ENCODE peak calls at places on chromosomes 13 and 19, in ten cellular contexts. U is fibroblast of pulmonary artery, H is heart right ventricle, L is adrenal gland, G is uterus, D is cardiac fibroblast, S is GM06990, V is AG04450, X is left ventricle myocardium inferior, Q is spleen. E is an unnamed sample.

GRCh38 chr13:106917673-106918652 is 350.0 kb upstream of the ARGLU1 start:
- DNase-seq in U (peak; percentile 80), H (peak; percentile 77), L (peak; percentile 45), G (peak; percentile 47), D (peak; percentile 76), S (peak; percentile 82), V (peak; percentile 27), X (peak; percentile 79), Q (peak; percentile 91), E (peak; percentile 79)

GRCh38 chr13:97395437-97396136 is 38.4 kb upstream of the RAP2A start:
- DNase-seq in U (peak; percentile 50), H (no peak), L (no peak), G (no peak), D (peak; percentile 37), S (no peak), V (no peak), X (no peak), Q (no peak), E (no peak)

GRCh38 chr19:18696023-18696422 is 12.5 kb downstream of the CRTC1 start:
- DNase-seq in U (no peak), H (no peak), L (no peak), G (no peak), D (no peak), S (no peak), V (no peak), X (no peak), Q (no peak), E (no peak)

GRCh38 chr13:42394361-42395065 is 122.6 kb downstream of the AKAP11 start:
- DNase-seq in U (no peak), H (no peak), L (no peak), G (no peak), D (no peak), S (no peak), V (no peak), X (no peak), Q (no peak), E (no peak)

GRCh38 chr19:53520547-53521372 is 17.2 kb upstream of the ZNF331 start:
- DNase-seq in U (peak; percentile 99), H (peak; percentile 98), L (peak; percentile 98), G (peak; percentile 99), D (peak; percentile 99), S (peak; percentile 85), V (peak; percentile 97), X (peak; percentile 95), Q (peak; percentile 95), E (peak; percentile 95)

GRCh38 chr13:108959254-108959653 is 329.8 kb downstream of the MYO16 start:
- DNase-seq in U (peak; percentile 45), H (no peak), L (no peak), G (no peak), D (peak; percentile 66), S (no peak), V (no peak), X (no peak), Q (no peak), E (no peak)

GRCh38 chr13:54574791-54575190 is 1546.2 kb downstream of the OLFM4 start:
- DNase-seq in U (no peak), H (no peak), L (no peak), G (no peak), D (no peak), S (no peak), V (no peak), X (no peak), Q (no peak), E (no peak)

GRCh38 chr13:46575843-46576242 is 22.9 kb downstream of the LRCH1 start:
- DNase-seq in U (peak; percentile 93), H (peak; percentile 36), L (peak; percentile 41), G (no peak), D (peak; percentile 90), S (no peak), V (no peak), X (no peak), Q (no peak), E (no peak)

GRCh38 chr13:71624641-71625040 is 242.4 kb downstream of the DACH1 start:
- DNase-seq in U (no peak), H (no peak), L (no peak), G (no peak), D (no peak), S (no peak), V (no peak), X (no peak), Q (no peak), E (peak; percentile 14)

GRCh38 chr19:17195106-17195505 is 20.1 kb upstream of the USE1 start:
- DNase-seq in U (no peak), H (no peak), L (no peak), G (no peak), D (no peak), S (no peak), V (no peak), X (no peak), Q (peak; percentile 48), E (no peak)

DNA sequence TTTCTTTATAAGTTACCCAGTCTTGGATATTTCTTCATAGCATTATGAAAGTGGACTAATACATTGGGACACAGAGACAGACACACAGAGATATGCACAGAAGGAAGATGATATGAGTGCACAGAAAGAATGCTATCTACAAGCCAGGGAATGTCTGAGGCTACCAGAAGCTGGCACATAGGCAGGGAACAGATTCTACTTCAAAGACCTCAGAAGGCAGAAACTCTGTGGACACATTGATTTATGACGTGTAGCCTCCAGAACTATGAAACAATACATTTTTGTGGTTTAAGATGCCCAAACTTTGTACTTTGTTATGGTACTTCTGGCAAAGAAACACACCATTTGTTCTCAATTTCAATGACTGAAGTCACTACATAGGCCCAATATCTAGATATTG is 556.7 kb downstream of the PCDH9 start:
- DNase-seq in U (peak; percentile 85), H (no peak), L (no peak), G (no peak), D (peak; percentile 93), S (no peak), V (peak; percentile 32), X (no peak), Q (no peak), E (no peak)
- H3K4me3 ChIP-seq in U (no peak overlapping the region), H (no peak overlapping the region), L (no peak overlapping the region), G (no peak overlapping the region), D (no peak overlapping the region), S (no peak overlapping the region), V (no peak overlapping the region), X (no peak overlapping the region), Q (no peak overlapping the region), E (no peak overlapping the region)

GRCh38 chr13:50282016-50282415 is 266.8 kb downstream of the KCNRG start:
- DNase-seq in U (no peak), H (no peak), L (no peak), G (no peak), D (no peak), S (no peak), V (no peak), X (no peak), Q (no peak), E (no peak)
- TF ChIP-seq CTCF in U (no peak), H (no peak), L (no peak), G (no peak), D (no peak), S (no peak), V (no peak), X (no peak), Q (no peak), E (no peak)

DNA sequence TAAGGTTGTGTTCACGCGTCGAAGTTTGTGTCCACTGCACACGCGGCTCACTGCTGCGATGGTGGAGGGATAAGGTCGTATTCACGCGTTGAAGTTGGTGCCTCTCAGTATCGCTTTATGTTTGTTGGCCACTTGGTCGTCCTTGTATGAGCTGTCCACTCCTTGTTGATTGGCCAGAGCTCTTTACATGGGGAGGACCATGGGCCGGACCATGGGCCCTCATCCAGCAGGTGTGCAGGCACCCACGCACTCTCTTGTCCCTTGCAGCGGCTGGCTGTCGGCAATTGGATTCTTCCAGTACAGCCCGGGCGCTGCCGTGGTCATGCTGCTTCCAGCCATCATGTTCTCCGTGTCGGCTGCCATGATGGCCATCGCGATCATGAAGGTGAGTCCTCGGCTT is 17.6 kb downstream of the ADAT3 start:
- DNase-seq in U (no peak), H (no peak), L (no peak), G (no peak), D (no peak), S (no peak), V (no peak), X (no peak), Q (no peak), E (no peak)
- H3K4me3 ChIP-seq in U (no peak overlapping the region), H (no peak overlapping the region), L (no peak overlapping the region), G (no peak overlapping the region), D (no peak overlapping the region), S (no peak overlapping the region), V (no peak overlapping the region), X (no peak overlapping the region), Q (no peak overlapping the region), E (no peak overlapping the region)

DNA sequence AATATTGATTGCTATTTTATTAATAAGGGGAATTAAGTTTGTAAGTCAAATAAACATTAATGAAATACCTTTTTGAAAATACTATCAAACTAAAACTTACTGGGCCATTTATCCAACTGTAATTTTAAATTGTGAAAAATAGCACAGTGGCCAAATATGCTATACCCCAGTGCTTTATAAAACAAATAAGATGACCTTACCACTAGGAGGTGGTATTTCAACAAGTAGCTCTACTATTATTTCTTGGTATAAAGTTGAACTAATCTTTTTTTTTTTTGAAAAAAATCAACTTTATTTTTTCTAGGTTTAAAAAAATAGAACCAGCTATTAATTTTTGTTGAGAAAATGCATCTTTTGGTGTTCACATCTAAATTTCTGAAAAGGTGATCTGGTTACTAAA is 14.7 kb downstream of the LACC1 start:
- DNase-seq in U (no peak), H (no peak), L (no peak), G (no peak), D (no peak), S (no peak), V (no peak), X (no peak), Q (no peak), E (no peak)
- TF ChIP-seq CTCF in U (peak; percentile 26), H (no peak), L (no peak), G (no peak), D (peak; percentile 19), S (peak; percentile 24), V (peak; percentile 20), X (peak; percentile 15), Q (no peak), E (peak; percentile 37)

DNA sequence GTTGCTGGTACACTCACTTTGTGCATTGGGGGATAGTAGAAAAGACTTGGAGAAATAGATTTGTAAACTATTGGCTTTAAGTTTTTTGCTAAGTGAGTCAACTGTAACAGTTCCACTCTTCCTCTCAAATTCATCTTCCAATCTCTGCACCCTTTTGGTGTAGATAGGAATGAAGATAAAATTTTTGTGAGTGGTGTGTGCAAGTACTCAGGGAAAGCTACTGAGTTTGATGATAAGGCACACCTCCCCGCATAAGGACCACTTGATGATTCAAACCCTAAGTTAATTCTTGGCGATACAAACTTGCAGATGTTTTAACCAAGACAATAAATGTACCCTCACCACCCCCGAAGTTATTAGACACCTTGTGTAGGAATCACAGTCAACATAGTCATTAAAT is 168.3 kb upstream of the SLITRK1 start:
- DNase-seq in U (no peak), H (no peak), L (no peak), G (no peak), D (no peak), S (no peak), V (no peak), X (no peak), Q (no peak), E (no peak)
- H3K4me3 ChIP-seq in U (no peak overlapping the region), H (no peak overlapping the region), L (no peak overlapping the region), G (no peak overlapping the region), D (no peak overlapping the region), S (no peak overlapping the region), V (no peak overlapping the region), X (no peak overlapping the region), Q (no peak overlapping the region), E (no peak overlapping the region)

GRCh38 chr19:32910094-32910493 is 40.5 kb upstream of the SLC7A9 start:
- DNase-seq in U (no peak), H (no peak), L (no peak), G (no peak), D (no peak), S (no peak), V (no peak), X (no peak), Q (no peak), E (no peak)
- TF ChIP-seq CTCF in U (no peak), H (no peak), L (no peak), G (no peak), D (no peak), S (no peak), V (no peak), X (no peak), Q (no peak), E (no peak)

E was measured in BE2C.